ENCODE peak calls at places on chromosomes 4 and X, in six cellular contexts. I is sigmoid colon, E is SK-N-SH, J is A549, P is stomach, H is transverse colon. C is an unnamed sample.

GRCh38 chr4:163748474-163748873 is 254.0 kb downstream of the TMA16 start:
- DNase-seq in P (no peak), E (peak), J (no peak), I (no peak), H (no peak), C (no peak)

GRCh38 chr4:153223935-153224334 is 19.7 kb downstream of the TRIM2 start:
- DNase-seq in J (no peak), I (no peak), E (no peak), P (no peak), H (no peak), C (no peak)

GRCh38 chr4:68953056-68953455 is 1.5 kb upstream of the UGT2A3 start:
- DNase-seq in I (no peak), J (no peak), H (no peak), P (no peak), E (no peak), C (no peak)

GRCh38 chr4:11037637-11038036 is 353.1 kb upstream of the CLNK start:
- DNase-seq in E (no peak), P (no peak), J (no peak), H (no peak), I (no peak), C (no peak)

GRCh38 chr4:99652596-99653436 is 4.8 kb downstream of the C4orf54 start:
- DNase-seq in E (peak), I (no peak), H (no peak), J (no peak), P (no peak), C (no peak)

GRCh38 chr4:75724867-75725724 is 719 bp downstream of the USO1 start:
- DNase-seq in P (peak), J (peak), E (peak), I (peak), H (peak), C (peak)

GRCh38 chrX:109774706-109775105 is 41.6 kb upstream of the ACSL4 start:
- DNase-seq in H (no peak), J (peak), P (no peak), E (no peak), I (no peak), C (no peak)

GRCh38 chr4:824461-825062 is 1.4 kb downstream of the CPLX1 start:
- DNase-seq in I (no peak), H (no peak), J (no peak), P (no peak), E (peak), C (no peak)

GRCh38 chrX:85963736-85964135 is 83.6 kb downstream of the CHM start:
- DNase-seq in J (peak), P (no peak), H (no peak), I (no peak), E (no peak), C (no peak)

GRCh38 chr4:52312722-52313121 is 261.6 kb downstream of the SPATA18 start:
- DNase-seq in I (no peak), E (no peak), P (no peak), H (no peak), J (no peak), C (no peak)

GRCh38 chr4:153084249-153084648 is 120.0 kb upstream of the TRIM2 start:
- DNase-seq in P (no peak), J (no peak), H (no peak), I (no peak), E (no peak), C (no peak)

GRCh38 chrX:340121-340520 is 21.5 kb upstream of the GTPBP6 start:
- DNase-seq in J (no peak), P (no peak), H (no peak), I (peak), E (no peak), C (no peak)

GRCh38 chrX:103941201-103941975 is 21.0 kb upstream of the TMSB15B start:
- DNase-seq in E (peak), P (no peak), I (no peak), J (peak), H (no peak), C (no peak)

GRCh38 chrX:129793604-129794191 is 13.9 kb downstream of the SASH3 start:
- DNase-seq in H (no peak), P (no peak), J (no peak), E (no peak), I (peak), C (no peak)

GRCh38 chrX:134006484-134007161 is 21.2 kb upstream of the GPC3 start:
- DNase-seq in J (no peak), I (no peak), H (no peak), E (no peak), P (no peak), C (no peak)

GRCh38 chrX:446243-446642 is 59.5 kb upstream of the PPP2R3B start:
- DNase-seq in I (peak), P (no peak), E (no peak), H (no peak), J (no peak), C (no peak)

GRCh38 chr4:118381902-118382301 is 29.1 kb upstream of the PRSS12 start:
- DNase-seq in J (no peak), H (no peak), P (no peak), I (no peak), E (no peak), C (no peak)

GRCh38 chrX:138925330-138925729 is 213.8 kb upstream of the FGF13 start:
- DNase-seq in I (no peak), E (no peak), J (no peak), H (no peak), P (no peak), C (peak)

GRCh38 chrX:30892591-30892990 is 3.5 kb upstream of the TAB3 start:
- DNase-seq in E (no peak), I (no peak), H (no peak), P (no peak), J (no peak), C (no peak)

GRCh38 chr4:114132830-114133229 is 153.4 kb upstream of the ARSJ start:
- DNase-seq in H (no peak), E (no peak), I (no peak), J (peak), P (no peak), C (no peak)

GRCh38 chr4:126678608-126679007 is 954.1 kb upstream of the INTU start:
- DNase-seq in H (no peak), E (no peak), P (no peak), J (no peak), I (no peak), C (no peak)

DNA sequence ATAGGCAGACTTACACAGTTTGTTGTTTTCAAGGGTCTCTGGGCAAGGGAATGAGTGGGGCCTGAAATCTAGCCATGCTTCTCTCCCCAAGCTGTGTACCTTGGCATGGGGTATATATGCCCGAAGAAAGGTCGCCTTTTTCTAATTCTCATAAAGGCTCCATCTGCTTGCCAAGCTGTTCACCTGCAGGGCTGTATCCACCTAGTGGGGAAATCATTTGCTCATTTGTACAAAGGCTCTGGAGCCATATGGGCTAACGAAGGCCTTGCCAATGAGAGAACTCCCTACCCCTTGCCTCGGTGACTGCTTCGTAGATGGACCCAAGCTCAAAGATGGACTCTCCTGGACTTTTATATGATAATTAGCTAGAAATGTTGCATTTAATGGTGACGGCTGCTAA is 1097.0 kb downstream of the PDHA2 start:
- DNase-seq in H (no peak), J (no peak), P (no peak), I (no peak), E (no peak), C (no peak)
- TF ChIP-seq EP300 in H (no peak), J (no peak), P (no peak), I (no peak), E (no peak), C (no peak)

GRCh38 chrX:13048265-13048664 is 3.8 kb upstream of the FAM9C start:
- DNase-seq in E (no peak), J (no peak), I (no peak), P (no peak), H (no peak), C (no peak)

GRCh38 chrX:13050151-13050550 is 5.7 kb upstream of the FAM9C start:
- DNase-seq in H (no peak), J (no peak), E (no peak), I (no peak), P (no peak), C (no peak)

GRCh38 chrX:13053171-13053570 is 8.8 kb upstream of the FAM9C start:
- DNase-seq in J (no peak), P (no peak), H (no peak), E (no peak), I (no peak), C (no peak)

GRCh38 chrX:13051167-13051528 is 6.7 kb upstream of the FAM9C start:
- DNase-seq in E (no peak), J (no peak), P (no peak), H (no peak), I (no peak), C (no peak)

DNA sequence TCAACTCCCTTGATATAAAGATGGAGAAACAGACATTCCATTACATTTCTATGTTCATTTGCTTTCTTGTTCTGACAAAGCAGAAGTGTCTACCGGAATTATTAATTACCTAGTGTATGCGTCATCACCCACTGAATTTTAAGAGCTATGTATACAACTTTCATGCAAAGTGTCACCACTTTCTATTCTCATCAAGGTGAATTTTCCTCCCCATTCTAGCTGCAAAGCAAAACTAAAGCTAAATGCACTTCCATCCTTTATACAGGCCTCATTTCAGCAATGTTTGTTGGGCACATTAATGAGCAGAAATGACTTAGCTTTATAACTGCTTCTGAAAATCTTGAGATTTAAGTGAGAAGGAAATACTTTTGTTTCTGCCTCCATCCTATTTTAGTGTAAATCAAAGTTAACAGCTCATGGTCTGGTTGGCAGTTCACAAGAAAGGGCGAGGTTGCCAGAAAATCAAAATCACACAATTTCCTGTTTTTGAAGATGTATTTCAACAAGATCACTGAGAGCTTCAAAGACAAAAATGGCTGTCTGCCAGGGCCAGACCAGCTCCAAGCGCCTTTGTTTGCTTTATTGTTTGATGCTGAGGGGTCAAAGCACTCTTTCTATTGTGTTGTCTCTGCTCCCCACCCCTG is 7.2 kb upstream of the FAM9C start:
- DNase-seq in E (no peak), I (no peak), J (no peak), H (no peak), P (no peak), C (no peak)
- TF ChIP-seq EP300 in E (no peak), I (no peak), J (no peak), H (no peak), P (no peak), C (no peak)

DNA sequence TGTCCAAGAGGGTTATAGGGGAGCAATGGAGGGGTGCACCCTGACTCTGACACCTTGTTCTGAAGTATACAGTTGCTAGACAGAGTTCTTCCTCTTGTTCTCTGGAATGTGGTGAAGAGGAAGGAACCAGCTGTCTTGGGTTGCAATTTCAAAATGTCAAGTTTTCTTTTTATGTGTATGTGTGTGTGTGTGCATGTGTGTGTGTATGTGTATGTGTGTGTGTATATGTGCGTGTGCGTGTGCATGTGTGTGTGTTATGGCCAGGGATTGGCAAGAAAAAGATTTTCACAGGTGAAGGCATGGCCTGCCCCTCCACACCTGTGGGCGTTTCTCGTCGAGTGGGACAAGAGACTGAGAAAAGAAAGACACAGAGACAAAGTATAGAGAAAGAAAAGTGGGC is 81.6 kb upstream of the ADGRA3 start:
- DNase-seq in J (no peak), I (no peak), E (no peak), H (no peak), P (no peak), C (no peak)
- TF ChIP-seq EP300 in J (no peak), I (no peak), E (no peak), H (no peak), P (no peak), C (no peak)

GRCh38 chrX:136171420-136171819 is 24.1 kb downstream of the FHL1 start:
- DNase-seq in E (no peak), P (no peak), I (no peak), J (no peak), H (no peak), C (no peak)

GRCh38 chrX:136182394-136182793 is 35.1 kb downstream of the FHL1 start:
- DNase-seq in J (no peak), H (no peak), E (no peak), P (no peak), I (peak), C (no peak)

GRCh38 chrX:136179133-136179532 is 31.8 kb downstream of the FHL1 start:
- DNase-seq in P (no peak), J (no peak), H (no peak), I (no peak), E (no peak), C (no peak)

DNA sequence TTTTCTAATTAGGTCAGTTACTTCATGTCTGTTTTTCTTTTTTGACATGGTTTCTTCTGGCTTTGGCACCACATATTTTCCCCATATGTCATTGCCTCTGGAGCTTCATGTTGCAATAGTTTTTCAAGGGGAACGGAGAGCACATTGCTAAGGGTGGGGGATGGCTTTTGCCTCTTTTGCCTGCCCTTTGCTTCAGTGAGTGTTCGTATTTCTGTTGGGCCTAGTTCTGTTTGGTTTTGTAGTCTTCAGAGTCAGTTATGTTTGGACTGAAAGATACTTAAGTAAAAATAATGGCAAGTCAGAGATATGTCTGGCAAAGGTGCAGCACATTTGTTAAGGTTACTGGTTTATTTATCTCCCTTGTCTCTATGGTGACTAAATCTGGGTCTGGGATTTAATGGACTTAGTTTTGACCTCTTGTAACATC is 29.1 kb downstream of the FHL1 start:
- DNase-seq in I (peak), J (no peak), P (no peak), H (no peak), E (no peak), C (peak)
- TF ChIP-seq EP300 in I (peak), J (no peak), P (peak), H (no peak), E (peak), C (peak)

GRCh38 chr4:83455300-83456183 is at the start of the genes HELQ and MRPS18C:
- DNase-seq in H (peak), E (peak), J (peak), P (peak), I (peak), C (peak)
- TF ChIP-seq EP300 in H (no peak), E (no peak), J (no peak), P (no peak), I (no peak), C (peak)

GRCh38 chr4:89708903-89709361 is 128.0 kb downstream of the SNCA start:
- DNase-seq in E (no peak), J (no peak), H (no peak), P (no peak), I (no peak), C (no peak)
- TF ChIP-seq EP300 in E (no peak), J (no peak), H (no peak), P (no peak), I (no peak), C (no peak)

DNA sequence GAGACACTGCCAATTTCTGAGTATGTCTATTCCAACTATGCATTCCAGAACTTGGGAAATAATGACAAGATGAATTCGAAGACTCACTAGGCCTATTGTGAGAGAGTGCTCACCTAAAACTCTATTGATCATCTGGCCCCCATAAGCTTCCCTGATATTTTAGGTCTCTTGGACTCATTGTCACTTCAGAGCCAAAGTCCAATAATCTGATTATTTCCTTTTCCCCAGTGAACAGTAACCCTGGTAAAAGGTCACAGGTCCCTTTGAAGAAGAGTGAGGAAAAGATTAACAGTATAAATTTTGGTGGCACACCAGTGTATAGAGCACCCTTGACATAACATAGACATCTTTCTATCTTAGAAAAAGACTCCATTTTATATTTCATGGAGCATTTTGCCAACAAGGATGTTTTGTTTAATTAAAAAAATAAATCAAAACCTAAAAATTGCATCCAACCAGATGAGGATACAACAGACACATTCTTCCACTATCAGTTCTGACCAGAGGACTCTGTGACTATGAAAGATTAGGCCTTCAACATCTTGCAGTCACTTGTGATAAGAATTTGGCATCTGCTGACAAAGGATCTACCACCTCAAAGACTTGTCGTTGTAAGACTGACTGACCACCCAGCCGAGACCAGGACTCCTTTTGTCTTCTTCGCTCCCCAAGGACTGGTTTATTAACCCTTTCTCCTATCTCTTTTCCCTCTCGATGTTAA is 191.9 kb downstream of the MAB21L2 start:
- DNase-seq in H (no peak), J (no peak), I (no peak), P (no peak), E (no peak), C (no peak)
- TF ChIP-seq EP300 in H (no peak), J (no peak), I (no peak), P (no peak), E (no peak), C (no peak)

GRCh38 chr4:186216465-186217024 is 10.8 kb upstream of the KLKB1 start:
- DNase-seq in P (no peak), I (no peak), H (no peak), J (no peak), E (peak), C (no peak)
- TF ChIP-seq EP300 in P (no peak), I (no peak), H (no peak), J (no peak), E (no peak), C (no peak)

DNA sequence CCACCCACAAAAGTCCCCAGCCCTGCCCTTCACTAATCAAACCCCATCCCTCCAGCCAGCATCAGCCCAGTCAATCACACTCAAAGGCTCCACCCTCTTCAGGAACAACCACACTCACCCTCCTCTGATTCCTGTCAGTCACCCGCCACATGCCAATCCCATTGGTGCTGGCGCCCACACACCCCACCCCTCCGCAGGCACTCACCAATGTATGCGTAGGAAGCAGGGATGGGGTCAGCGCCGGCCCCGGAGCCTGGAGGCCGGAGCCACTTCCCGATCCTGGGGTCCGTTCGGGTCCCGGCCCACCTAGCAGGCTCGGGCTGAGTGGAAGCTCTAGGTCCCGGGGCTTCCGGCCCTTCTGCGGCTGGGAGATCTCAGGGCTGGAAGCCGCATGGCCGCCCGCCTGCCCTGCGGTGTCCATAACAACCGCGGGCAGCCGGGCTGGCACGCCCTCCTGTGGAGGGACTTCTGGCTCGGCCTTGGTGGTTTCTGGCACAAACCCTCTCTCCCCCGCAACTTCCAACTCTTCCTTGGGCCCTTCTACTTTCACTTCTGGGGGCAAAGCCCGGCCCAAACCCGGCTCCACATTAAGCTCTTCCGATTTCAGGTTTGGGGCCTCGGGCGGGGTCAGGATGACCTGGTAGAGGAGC is 7.9 kb upstream of the CFP start:
- DNase-seq in P (peak), E (no peak), J (no peak), I (no peak), H (peak), C (no peak)
- TF ChIP-seq EP300 in P (no peak), E (no peak), J (no peak), I (no peak), H (no peak), C (no peak)